ENCODE peak calls at places on chromosomes 3 and 15, in seven cellular contexts. One of them, this sample, is unnamed.

GRCh38 chr3:185715091-185715490 is 109.8 kb downstream of the IGF2BP2 start:
- DNase-seq in GM12891: no peak
- DNase-seq in K562: no peak
- DNase-seq in HL-60: no peak
- DNase-seq in H1: peak; percentile 49
- DNase-seq in sigmoid colon: no peak
- DNase-seq in SK-N-SH: no peak
- DNase-seq in this sample: peak; percentile 61

GRCh38 chr3:38003371-38003816 is 12.8 kb downstream of the VILL start:
- DNase-seq in GM12891: peak; percentile 62
- DNase-seq in K562: peak; percentile 75
- DNase-seq in HL-60: no peak
- DNase-seq in H1: no peak
- DNase-seq in sigmoid colon: peak; percentile 86
- DNase-seq in SK-N-SH: peak; percentile 90
- DNase-seq in this sample: peak; percentile 65

GRCh38 chr15:62432702-62433398 is 267.8 kb upstream of the C2CD4B start:
- DNase-seq in GM12891: no peak
- DNase-seq in K562: no peak
- DNase-seq in HL-60: no peak
- DNase-seq in H1: no peak
- DNase-seq in sigmoid colon: no peak
- DNase-seq in SK-N-SH: no peak
- DNase-seq in this sample: no peak

GRCh38 chr3:112395166-112395894 is 62.4 kb downstream of the CD200 start:
- DNase-seq in GM12891: no peak
- DNase-seq in K562: no peak
- DNase-seq in HL-60: no peak
- DNase-seq in H1: no peak
- DNase-seq in sigmoid colon: no peak
- DNase-seq in SK-N-SH: no peak
- DNase-seq in this sample: no peak

GRCh38 chr3:155701882-155702465 is 42.9 kb downstream of the PLCH1 start:
- DNase-seq in GM12891: no peak
- DNase-seq in K562: peak; percentile 24
- DNase-seq in HL-60: no peak
- DNase-seq in H1: no peak
- DNase-seq in sigmoid colon: no peak
- DNase-seq in SK-N-SH: peak; percentile 43
- DNase-seq in this sample: peak; percentile 8

GRCh38 chr15:90681480-90681879 is 35.7 kb upstream of the BLM start:
- DNase-seq in GM12891: no peak
- DNase-seq in K562: no peak
- DNase-seq in HL-60: no peak
- DNase-seq in H1: no peak
- DNase-seq in sigmoid colon: peak; percentile 65
- DNase-seq in SK-N-SH: no peak
- DNase-seq in this sample: no peak

GRCh38 chr3:10725846-10726245 is 90.2 kb upstream of the SLC6A11 start:
- DNase-seq in GM12891: no peak
- DNase-seq in K562: no peak
- DNase-seq in HL-60: no peak
- DNase-seq in H1: no peak
- DNase-seq in sigmoid colon: no peak
- DNase-seq in SK-N-SH: no peak
- DNase-seq in this sample: no peak

GRCh38 chr15:61205427-61205826 is 23.7 kb downstream of the RORA start:
- DNase-seq in GM12891: no peak
- DNase-seq in K562: no peak
- DNase-seq in HL-60: no peak
- DNase-seq in H1: no peak
- DNase-seq in sigmoid colon: no peak
- DNase-seq in SK-N-SH: no peak
- DNase-seq in this sample: no peak

GRCh38 chr3:16085884-16086608 is 88.4 kb upstream of the GALNT15 start:
- DNase-seq in GM12891: no peak
- DNase-seq in K562: no peak
- DNase-seq in HL-60: no peak
- DNase-seq in H1: no peak
- DNase-seq in sigmoid colon: peak; percentile 84
- DNase-seq in SK-N-SH: no peak
- DNase-seq in this sample: peak; percentile 12

GRCh38 chr3:135083756-135084155 is 288.7 kb downstream of the EPHB1 start:
- DNase-seq in GM12891: no peak
- DNase-seq in K562: no peak
- DNase-seq in HL-60: no peak
- DNase-seq in H1: no peak
- DNase-seq in sigmoid colon: no peak
- DNase-seq in SK-N-SH: no peak
- DNase-seq in this sample: no peak

GRCh38 chr15:62603757-62604156 is 438.7 kb upstream of the C2CD4B start:
- DNase-seq in GM12891: no peak
- DNase-seq in K562: no peak
- DNase-seq in HL-60: no peak
- DNase-seq in H1: no peak
- DNase-seq in sigmoid colon: no peak
- DNase-seq in SK-N-SH: no peak
- DNase-seq in this sample: peak; percentile 10

GRCh38 chr3:180252683-180253082 is 215.9 kb upstream of the PEX5L start:
- DNase-seq in GM12891: no peak
- DNase-seq in K562: no peak
- DNase-seq in HL-60: no peak
- DNase-seq in H1: no peak
- DNase-seq in sigmoid colon: no peak
- DNase-seq in SK-N-SH: no peak
- DNase-seq in this sample: no peak

GRCh38 chr3:150589759-150590158 is 13.4 kb upstream of the SELENOT start:
- DNase-seq in GM12891: no peak
- DNase-seq in K562: no peak
- DNase-seq in HL-60: no peak
- DNase-seq in H1: no peak
- DNase-seq in sigmoid colon: no peak
- DNase-seq in SK-N-SH: no peak
- DNase-seq in this sample: no peak

GRCh38 chr3:52845157-52845556 is 10.3 kb upstream of the MUSTN1 start:
- DNase-seq in GM12891: no peak
- DNase-seq in K562: no peak
- DNase-seq in HL-60: no peak
- DNase-seq in H1: no peak
- DNase-seq in sigmoid colon: peak; percentile 90
- DNase-seq in SK-N-SH: no peak
- DNase-seq in this sample: peak; percentile 16

GRCh38 chr3:156978471-156978961 is 152.4 kb downstream of the LEKR1 start:
- DNase-seq in GM12891: peak; percentile 4
- DNase-seq in K562: no peak
- DNase-seq in HL-60: peak; percentile 7
- DNase-seq in H1: no peak
- DNase-seq in sigmoid colon: no peak
- DNase-seq in SK-N-SH: no peak
- DNase-seq in this sample: no peak

GRCh38 chr15:67174864-67175573 is 79.4 kb downstream of the AAGAB start:
- DNase-seq in GM12891: no peak
- DNase-seq in K562: no peak
- DNase-seq in HL-60: no peak
- DNase-seq in H1: no peak
- DNase-seq in sigmoid colon: peak; percentile 58
- DNase-seq in SK-N-SH: peak; percentile 58
- DNase-seq in this sample: no peak

GRCh38 chr3:113696658-113697191 is 283 bp upstream of the USF3 start:
- DNase-seq in GM12891: peak; percentile 90
- DNase-seq in K562: peak; percentile 93
- DNase-seq in HL-60: peak; percentile 94
- DNase-seq in H1: peak; percentile 96
- DNase-seq in sigmoid colon: peak; percentile 100
- DNase-seq in SK-N-SH: peak; percentile 98
- DNase-seq in this sample: peak; percentile 100
- TF ChIP-seq POLR2AphosphoS5 in GM12891: no peak
- TF ChIP-seq POLR2AphosphoS5 in K562: no peak
- TF ChIP-seq POLR2AphosphoS5 in HL-60: no peak
- TF ChIP-seq POLR2AphosphoS5 in H1: no peak
- TF ChIP-seq POLR2AphosphoS5 in sigmoid colon: no peak
- TF ChIP-seq POLR2AphosphoS5 in SK-N-SH: no peak
- TF ChIP-seq POLR2AphosphoS5 in this sample: peak; percentile 95

GRCh38 chr15:74869372-74869725 is 3.8 kb downstream of the SCAMP2 start:
- DNase-seq in GM12891: no peak
- DNase-seq in K562: no peak
- DNase-seq in HL-60: no peak
- DNase-seq in H1: no peak
- DNase-seq in sigmoid colon: no peak
- DNase-seq in SK-N-SH: no peak
- DNase-seq in this sample: no peak

GRCh38 chr15:74866090-74866489 is 7.1 kb downstream of the SCAMP2 start:
- DNase-seq in GM12891: no peak
- DNase-seq in K562: no peak
- DNase-seq in HL-60: no peak
- DNase-seq in H1: no peak
- DNase-seq in sigmoid colon: no peak
- DNase-seq in SK-N-SH: no peak
- DNase-seq in this sample: no peak

GRCh38 chr15:74865316-74865715 is 7.8 kb downstream of the SCAMP2 start:
- DNase-seq in GM12891: no peak
- DNase-seq in K562: no peak
- DNase-seq in HL-60: no peak
- DNase-seq in H1: no peak
- DNase-seq in sigmoid colon: no peak
- DNase-seq in SK-N-SH: no peak
- DNase-seq in this sample: no peak

GRCh38 chr15:74869726-74870407 is 3.3 kb downstream of the SCAMP2 start:
- DNase-seq in GM12891: peak; percentile 65
- DNase-seq in K562: no peak
- DNase-seq in HL-60: peak; percentile 82
- DNase-seq in H1: no peak
- DNase-seq in sigmoid colon: peak; percentile 88
- DNase-seq in SK-N-SH: peak; percentile 60
- DNase-seq in this sample: no peak

GRCh38 chr15:74867562-74868458 is 5.4 kb downstream of the SCAMP2 start:
- DNase-seq in GM12891: no peak
- DNase-seq in K562: no peak
- DNase-seq in HL-60: peak; percentile 77
- DNase-seq in H1: no peak
- DNase-seq in sigmoid colon: no peak
- DNase-seq in SK-N-SH: no peak
- DNase-seq in this sample: no peak
- TF ChIP-seq POLR2AphosphoS5 in GM12891: no peak
- TF ChIP-seq POLR2AphosphoS5 in K562: no peak
- TF ChIP-seq POLR2AphosphoS5 in HL-60: peak; percentile 66
- TF ChIP-seq POLR2AphosphoS5 in H1: no peak
- TF ChIP-seq POLR2AphosphoS5 in sigmoid colon: no peak
- TF ChIP-seq POLR2AphosphoS5 in SK-N-SH: no peak
- TF ChIP-seq POLR2AphosphoS5 in this sample: no peak

DNA sequence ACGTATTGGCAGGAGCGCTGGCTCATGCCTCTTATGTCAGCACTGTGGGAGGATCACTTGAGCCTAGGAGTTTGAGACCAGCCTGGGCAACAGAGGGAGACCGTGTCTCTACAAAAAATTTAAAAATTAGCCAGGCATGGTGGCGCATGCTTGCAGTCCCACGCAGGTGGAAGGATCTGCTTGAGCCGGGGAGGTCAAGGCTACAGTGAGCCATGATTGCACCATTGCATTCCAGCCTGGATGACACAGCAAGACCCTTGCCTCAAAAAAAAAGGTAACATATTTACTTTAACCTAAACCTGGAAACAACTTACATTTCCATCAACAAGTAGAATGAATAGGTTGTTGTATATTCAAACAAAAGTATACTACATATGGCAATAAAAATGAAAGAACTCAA is 78.1 kb downstream of the HERC2 start:
- DNase-seq in GM12891: no peak
- DNase-seq in K562: no peak
- DNase-seq in HL-60: no peak
- DNase-seq in H1: no peak
- DNase-seq in sigmoid colon: no peak
- DNase-seq in SK-N-SH: no peak
- DNase-seq in this sample: no peak
- TF ChIP-seq POLR2AphosphoS5 in GM12891: no peak
- TF ChIP-seq POLR2AphosphoS5 in K562: no peak
- TF ChIP-seq POLR2AphosphoS5 in HL-60: no peak
- TF ChIP-seq POLR2AphosphoS5 in H1: no peak
- TF ChIP-seq POLR2AphosphoS5 in sigmoid colon: no peak
- TF ChIP-seq POLR2AphosphoS5 in SK-N-SH: no peak
- TF ChIP-seq POLR2AphosphoS5 in this sample: no peak

GRCh38 chr3:115787818-115788217 is 164.5 kb downstream of the GAP43 start:
- DNase-seq in GM12891: no peak
- DNase-seq in K562: no peak
- DNase-seq in HL-60: no peak
- DNase-seq in H1: no peak
- DNase-seq in sigmoid colon: no peak
- DNase-seq in SK-N-SH: no peak
- DNase-seq in this sample: no peak

GRCh38 chr3:115784739-115785571 is 161.6 kb downstream of the GAP43 start:
- DNase-seq in GM12891: no peak
- DNase-seq in K562: no peak
- DNase-seq in HL-60: no peak
- DNase-seq in H1: no peak
- DNase-seq in sigmoid colon: no peak
- DNase-seq in SK-N-SH: peak; percentile 68
- DNase-seq in this sample: no peak

GRCh38 chr3:115785782-115786181 is 162.5 kb downstream of the GAP43 start:
- DNase-seq in GM12891: no peak
- DNase-seq in K562: no peak
- DNase-seq in HL-60: no peak
- DNase-seq in H1: no peak
- DNase-seq in sigmoid colon: no peak
- DNase-seq in SK-N-SH: no peak
- DNase-seq in this sample: no peak

GRCh38 chr3:115788921-115789470 is 165.7 kb downstream of the GAP43 start:
- DNase-seq in GM12891: no peak
- DNase-seq in K562: no peak
- DNase-seq in HL-60: no peak
- DNase-seq in H1: no peak
- DNase-seq in sigmoid colon: no peak
- DNase-seq in SK-N-SH: no peak
- DNase-seq in this sample: no peak

DNA sequence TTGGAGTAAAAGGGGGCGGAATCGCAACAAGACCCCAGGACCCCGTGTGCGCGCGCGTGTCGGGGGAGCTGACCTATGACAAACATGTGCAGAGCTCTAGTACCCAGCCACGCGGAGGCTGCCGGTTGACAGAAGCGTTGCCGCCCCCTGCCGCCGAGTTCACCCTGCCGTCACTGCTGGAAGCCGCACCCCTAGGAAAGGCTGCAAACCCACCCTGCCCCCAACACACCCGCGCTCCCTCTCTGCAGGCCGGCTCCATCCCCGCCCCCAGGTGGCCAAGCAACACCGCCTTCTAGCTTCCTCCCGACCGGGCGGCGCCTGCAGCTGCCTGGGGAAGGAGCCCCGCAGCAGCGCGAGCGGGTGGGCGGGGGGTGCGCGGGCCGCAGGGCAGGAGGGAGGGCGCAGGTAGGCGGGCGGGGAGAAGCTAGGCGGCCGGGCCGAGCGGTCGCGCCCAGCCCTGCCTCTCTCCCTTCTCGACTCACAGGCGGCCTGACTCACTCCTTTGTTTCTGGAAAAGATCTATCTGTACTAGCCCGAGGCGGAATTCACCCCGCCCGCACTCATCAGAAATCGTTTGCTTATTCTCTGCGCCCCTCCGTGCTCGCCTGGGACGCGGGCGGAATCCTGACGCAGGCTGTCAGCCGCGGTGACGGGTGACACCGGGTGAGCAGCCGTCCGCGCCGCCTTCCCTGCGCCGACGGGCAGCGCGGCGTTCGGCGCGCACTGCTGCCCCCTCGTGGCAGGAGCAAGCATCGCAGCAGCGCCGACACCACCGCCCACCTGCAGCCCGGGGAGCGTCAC is 160.8 kb downstream of the GAP43 start:
- DNase-seq in GM12891: peak; percentile 83
- DNase-seq in K562: peak; percentile 81
- DNase-seq in HL-60: peak; percentile 34
- DNase-seq in H1: peak; percentile 72
- DNase-seq in sigmoid colon: peak; percentile 94
- DNase-seq in SK-N-SH: peak; percentile 95
- DNase-seq in this sample: peak; percentile 83
- TF ChIP-seq POLR2AphosphoS5 in GM12891: no peak
- TF ChIP-seq POLR2AphosphoS5 in K562: no peak
- TF ChIP-seq POLR2AphosphoS5 in HL-60: no peak
- TF ChIP-seq POLR2AphosphoS5 in H1: no peak
- TF ChIP-seq POLR2AphosphoS5 in sigmoid colon: peak; percentile 75
- TF ChIP-seq POLR2AphosphoS5 in SK-N-SH: peak; percentile 44
- TF ChIP-seq POLR2AphosphoS5 in this sample: peak; percentile 43